ENCODE peak calls at places on chromosomes 6 and 20, in ten cellular contexts. One of them, this sample, is unnamed.

GRCh38 chr6:3228791-3229565 is 1.5 kb upstream of the TUBB2B start:
- DNase-seq in PC-3: no peak
- DNase-seq in mesendoderm: peak; percentile 66
- DNase-seq in fibroblast of lung: peak; percentile 43
- DNase-seq in mammary epithelial cell: no peak
- DNase-seq in IMR-90: no peak
- DNase-seq in GM23248: no peak
- DNase-seq in HCT116: no peak
- DNase-seq in MM.1S: no peak
- DNase-seq in endodermal cell: peak; percentile 83
- DNase-seq in this sample: no peak

GRCh38 chr6:132333639-132334516 is 67.4 kb downstream of the MOXD1 start:
- DNase-seq in PC-3: peak; percentile 88
- DNase-seq in mesendoderm: peak; percentile 94
- DNase-seq in fibroblast of lung: peak; percentile 94
- DNase-seq in mammary epithelial cell: peak; percentile 87
- DNase-seq in IMR-90: peak; percentile 93
- DNase-seq in GM23248: peak; percentile 88
- DNase-seq in HCT116: peak; percentile 68
- DNase-seq in MM.1S: no peak
- DNase-seq in endodermal cell: peak; percentile 61
- DNase-seq in this sample: no peak

GRCh38 chr6:36028088-36028886 is 679 bp downstream of the MAPK14 start:
- DNase-seq in PC-3: peak; percentile 26
- DNase-seq in mesendoderm: peak; percentile 46
- DNase-seq in fibroblast of lung: peak; percentile 23
- DNase-seq in mammary epithelial cell: peak; percentile 27
- DNase-seq in IMR-90: peak; percentile 12
- DNase-seq in GM23248: peak; percentile 60
- DNase-seq in HCT116: no peak
- DNase-seq in MM.1S: peak; percentile 29
- DNase-seq in endodermal cell: peak; percentile 74
- DNase-seq in this sample: peak; percentile 73

GRCh38 chr6:18122128-18123093 is at the start of gene NHLRC1:
- DNase-seq in PC-3: peak; percentile 93
- DNase-seq in mesendoderm: peak; percentile 90
- DNase-seq in fibroblast of lung: peak; percentile 84
- DNase-seq in mammary epithelial cell: peak; percentile 84
- DNase-seq in IMR-90: peak; percentile 82
- DNase-seq in GM23248: peak; percentile 97
- DNase-seq in HCT116: no peak
- DNase-seq in MM.1S: no peak
- DNase-seq in endodermal cell: peak; percentile 94
- DNase-seq in this sample: no peak

GRCh38 chr6:170066679-170067078 is 224.2 kb downstream of the DLL1 start:
- DNase-seq in PC-3: no peak
- DNase-seq in mesendoderm: no peak
- DNase-seq in fibroblast of lung: no peak
- DNase-seq in mammary epithelial cell: no peak
- DNase-seq in IMR-90: no peak
- DNase-seq in GM23248: no peak
- DNase-seq in HCT116: no peak
- DNase-seq in MM.1S: no peak
- DNase-seq in endodermal cell: peak; percentile 2
- DNase-seq in this sample: no peak

GRCh38 chr6:42110683-42111082 is 31.7 kb downstream of the C6orf132 start:
- DNase-seq in PC-3: peak; percentile 46
- DNase-seq in mesendoderm: no peak
- DNase-seq in fibroblast of lung: no peak
- DNase-seq in mammary epithelial cell: no peak
- DNase-seq in IMR-90: no peak
- DNase-seq in GM23248: no peak
- DNase-seq in HCT116: no peak
- DNase-seq in MM.1S: no peak
- DNase-seq in endodermal cell: no peak
- DNase-seq in this sample: no peak

GRCh38 chr20:17014217-17014616 is 212.6 kb upstream of the PCSK2 start:
- DNase-seq in PC-3: no peak
- DNase-seq in mesendoderm: no peak
- DNase-seq in fibroblast of lung: no peak
- DNase-seq in mammary epithelial cell: no peak
- DNase-seq in IMR-90: no peak
- DNase-seq in GM23248: no peak
- DNase-seq in HCT116: no peak
- DNase-seq in MM.1S: no peak
- DNase-seq in endodermal cell: no peak
- DNase-seq in this sample: no peak

GRCh38 chr6:108117427-108118358 is 43.2 kb upstream of the OSTM1 start:
- DNase-seq in PC-3: no peak
- DNase-seq in mesendoderm: peak; percentile 72
- DNase-seq in fibroblast of lung: peak; percentile 28
- DNase-seq in mammary epithelial cell: peak; percentile 25
- DNase-seq in IMR-90: peak; percentile 21
- DNase-seq in GM23248: peak; percentile 41
- DNase-seq in HCT116: no peak
- DNase-seq in MM.1S: peak; percentile 65
- DNase-seq in endodermal cell: peak; percentile 81
- DNase-seq in this sample: peak; percentile 61

GRCh38 chr6:11278207-11278559 is 45.7 kb upstream of the NEDD9 start:
- DNase-seq in PC-3: no peak
- DNase-seq in mesendoderm: no peak
- DNase-seq in fibroblast of lung: no peak
- DNase-seq in mammary epithelial cell: no peak
- DNase-seq in IMR-90: no peak
- DNase-seq in GM23248: no peak
- DNase-seq in HCT116: no peak
- DNase-seq in MM.1S: no peak
- DNase-seq in endodermal cell: no peak
- DNase-seq in this sample: no peak

GRCh38 chr6:108622601-108623335 is 62.1 kb downstream of the FOXO3 start:
- DNase-seq in PC-3: no peak
- DNase-seq in mesendoderm: no peak
- DNase-seq in fibroblast of lung: peak; percentile 96
- DNase-seq in mammary epithelial cell: peak; percentile 37
- DNase-seq in IMR-90: peak; percentile 98
- DNase-seq in GM23248: peak; percentile 98
- DNase-seq in HCT116: no peak
- DNase-seq in MM.1S: no peak
- DNase-seq in endodermal cell: no peak
- DNase-seq in this sample: no peak

GRCh38 chr20:13784271-13784892 is 337 bp downstream of the ESF1 start:
- DNase-seq in PC-3: no peak
- DNase-seq in mesendoderm: no peak
- DNase-seq in fibroblast of lung: no peak
- DNase-seq in mammary epithelial cell: no peak
- DNase-seq in IMR-90: no peak
- DNase-seq in GM23248: peak; percentile 25
- DNase-seq in HCT116: no peak
- DNase-seq in MM.1S: no peak
- DNase-seq in endodermal cell: no peak
- DNase-seq in this sample: peak; percentile 51
- H3K9ac ChIP-seq in PC-3: peak overlapping the region; percentile 95
- H3K9ac ChIP-seq in mesendoderm: peak overlapping the region; percentile 94
- H3K9ac ChIP-seq in fibroblast of lung: peak overlapping the region; percentile 95
- H3K9ac ChIP-seq in mammary epithelial cell: peak overlapping the region; percentile 91
- H3K9ac ChIP-seq in IMR-90: peak overlapping the region; percentile 87
- H3K9ac ChIP-seq in GM23248: peak overlapping the region; percentile 96
- H3K9ac ChIP-seq in HCT116: peak overlapping the region; percentile 86
- H3K9ac ChIP-seq in MM.1S: peak overlapping the region; percentile 89
- H3K9ac ChIP-seq in endodermal cell: peak overlapping the region; percentile 79
- H3K9ac ChIP-seq in this sample: peak overlapping the region; percentile 95

GRCh38 chr20:10656270-10656669 is 17.5 kb downstream of the JAG1 start:
- DNase-seq in PC-3: no peak
- DNase-seq in mesendoderm: no peak
- DNase-seq in fibroblast of lung: no peak
- DNase-seq in mammary epithelial cell: no peak
- DNase-seq in IMR-90: no peak
- DNase-seq in GM23248: no peak
- DNase-seq in HCT116: no peak
- DNase-seq in MM.1S: no peak
- DNase-seq in endodermal cell: no peak
- DNase-seq in this sample: no peak

GRCh38 chr20:10653593-10654288 is 20.1 kb downstream of the JAG1 start:
- DNase-seq in PC-3: no peak
- DNase-seq in mesendoderm: no peak
- DNase-seq in fibroblast of lung: peak; percentile 97
- DNase-seq in mammary epithelial cell: no peak
- DNase-seq in IMR-90: peak; percentile 94
- DNase-seq in GM23248: peak; percentile 72
- DNase-seq in HCT116: no peak
- DNase-seq in MM.1S: no peak
- DNase-seq in endodermal cell: no peak
- DNase-seq in this sample: no peak

GRCh38 chr20:10658051-10658823 is 15.6 kb downstream of the JAG1 start:
- DNase-seq in PC-3: no peak
- DNase-seq in mesendoderm: no peak
- DNase-seq in fibroblast of lung: no peak
- DNase-seq in mammary epithelial cell: no peak
- DNase-seq in IMR-90: no peak
- DNase-seq in GM23248: peak; percentile 59
- DNase-seq in HCT116: no peak
- DNase-seq in MM.1S: no peak
- DNase-seq in endodermal cell: no peak
- DNase-seq in this sample: no peak

GRCh38 chr20:10654630-10655029 is 19.2 kb downstream of the JAG1 start:
- DNase-seq in PC-3: no peak
- DNase-seq in mesendoderm: peak; percentile 65
- DNase-seq in fibroblast of lung: no peak
- DNase-seq in mammary epithelial cell: peak; percentile 94
- DNase-seq in IMR-90: no peak
- DNase-seq in GM23248: no peak
- DNase-seq in HCT116: no peak
- DNase-seq in MM.1S: no peak
- DNase-seq in endodermal cell: peak; percentile 84
- DNase-seq in this sample: no peak

DNA sequence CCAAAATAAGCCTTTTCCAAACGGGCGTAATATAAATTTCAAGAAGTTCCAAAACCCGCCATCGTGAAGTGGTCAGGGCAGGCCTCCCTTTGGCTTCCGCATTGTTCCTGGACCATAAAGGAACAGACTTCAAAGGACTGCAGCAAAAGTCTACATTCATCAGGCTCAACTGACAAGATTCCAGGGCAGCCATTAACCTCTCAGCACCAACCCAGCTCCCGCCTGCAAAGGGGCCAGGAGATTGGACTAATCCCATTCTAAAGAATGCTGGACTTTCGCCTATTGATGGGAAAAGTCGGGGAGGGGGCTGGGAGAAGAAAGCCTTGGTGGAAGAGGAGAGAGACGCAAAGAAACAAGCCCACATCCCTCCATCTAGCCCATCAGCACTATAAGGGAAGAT is 18.1 kb downstream of the JAG1 start:
- DNase-seq in PC-3: no peak
- DNase-seq in mesendoderm: no peak
- DNase-seq in fibroblast of lung: no peak
- DNase-seq in mammary epithelial cell: no peak
- DNase-seq in IMR-90: no peak
- DNase-seq in GM23248: no peak
- DNase-seq in HCT116: no peak
- DNase-seq in MM.1S: no peak
- DNase-seq in endodermal cell: no peak
- DNase-seq in this sample: no peak
- H3K9ac ChIP-seq in PC-3: no peak overlapping the region
- H3K9ac ChIP-seq in mesendoderm: no peak overlapping the region
- H3K9ac ChIP-seq in fibroblast of lung: no peak overlapping the region
- H3K9ac ChIP-seq in mammary epithelial cell: no peak overlapping the region
- H3K9ac ChIP-seq in IMR-90: no peak overlapping the region
- H3K9ac ChIP-seq in GM23248: no peak overlapping the region
- H3K9ac ChIP-seq in HCT116: no peak overlapping the region
- H3K9ac ChIP-seq in MM.1S: no peak overlapping the region
- H3K9ac ChIP-seq in endodermal cell: no peak overlapping the region
- H3K9ac ChIP-seq in this sample: no peak overlapping the region

DNA sequence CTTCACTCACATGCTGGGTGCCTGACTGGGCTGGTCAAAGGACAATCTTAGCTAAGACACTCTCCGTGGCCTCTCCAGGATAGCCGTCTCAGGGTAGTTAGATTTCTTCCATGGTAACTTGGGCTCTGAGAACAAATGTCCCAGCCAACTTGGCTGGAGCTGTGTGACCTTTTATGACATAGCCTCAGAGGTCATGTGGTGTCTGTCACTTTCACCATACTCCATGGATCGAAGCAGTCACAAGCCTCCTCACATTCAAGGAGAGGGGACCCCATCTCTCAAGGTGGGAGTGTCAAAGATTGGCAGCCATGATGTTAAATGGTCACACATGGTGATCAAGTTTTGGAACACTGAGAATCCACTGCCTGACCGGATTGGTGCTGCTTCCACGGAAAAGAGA is 190.9 kb upstream of the SUPT3H start:
- DNase-seq in PC-3: no peak
- DNase-seq in mesendoderm: no peak
- DNase-seq in fibroblast of lung: no peak
- DNase-seq in mammary epithelial cell: no peak
- DNase-seq in IMR-90: no peak
- DNase-seq in GM23248: no peak
- DNase-seq in HCT116: no peak
- DNase-seq in MM.1S: no peak
- DNase-seq in endodermal cell: no peak
- DNase-seq in this sample: no peak
- H3K9ac ChIP-seq in PC-3: no peak overlapping the region
- H3K9ac ChIP-seq in mesendoderm: no peak overlapping the region
- H3K9ac ChIP-seq in fibroblast of lung: no peak overlapping the region
- H3K9ac ChIP-seq in mammary epithelial cell: no peak overlapping the region
- H3K9ac ChIP-seq in IMR-90: no peak overlapping the region
- H3K9ac ChIP-seq in GM23248: no peak overlapping the region
- H3K9ac ChIP-seq in HCT116: no peak overlapping the region
- H3K9ac ChIP-seq in MM.1S: no peak overlapping the region
- H3K9ac ChIP-seq in endodermal cell: no peak overlapping the region
- H3K9ac ChIP-seq in this sample: no peak overlapping the region

GRCh38 chr6:136893187-136893586 is 28.9 kb upstream of the SLC35D3 start:
- DNase-seq in PC-3: no peak
- DNase-seq in mesendoderm: no peak
- DNase-seq in fibroblast of lung: no peak
- DNase-seq in mammary epithelial cell: no peak
- DNase-seq in IMR-90: no peak
- DNase-seq in GM23248: no peak
- DNase-seq in HCT116: no peak
- DNase-seq in MM.1S: no peak
- DNase-seq in endodermal cell: no peak
- DNase-seq in this sample: no peak

GRCh38 chr6:136901212-136901784 is 20.8 kb upstream of the SLC35D3 start:
- DNase-seq in PC-3: no peak
- DNase-seq in mesendoderm: no peak
- DNase-seq in fibroblast of lung: no peak
- DNase-seq in mammary epithelial cell: no peak
- DNase-seq in IMR-90: no peak
- DNase-seq in GM23248: no peak
- DNase-seq in HCT116: no peak
- DNase-seq in MM.1S: no peak
- DNase-seq in endodermal cell: no peak
- DNase-seq in this sample: no peak

DNA sequence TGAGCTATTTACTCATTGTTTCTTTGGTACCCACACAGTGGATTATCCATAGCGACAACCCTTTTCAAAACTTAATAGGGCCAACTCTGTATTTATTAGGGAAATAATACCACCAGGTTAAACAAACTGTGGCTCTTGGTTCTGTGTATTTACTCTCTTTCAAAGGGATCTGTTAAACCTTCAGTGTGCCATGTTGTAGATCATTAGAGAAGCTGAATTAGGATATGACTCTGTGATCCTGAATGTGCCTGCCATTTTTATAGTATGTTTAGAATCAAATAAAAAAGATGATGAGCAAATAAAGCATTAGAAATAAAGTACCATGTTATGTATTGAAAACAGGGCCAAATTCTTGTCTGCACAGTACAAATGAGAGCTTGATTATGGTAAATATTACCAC is 25.0 kb upstream of the SLC35D3 start:
- DNase-seq in PC-3: no peak
- DNase-seq in mesendoderm: no peak
- DNase-seq in fibroblast of lung: no peak
- DNase-seq in mammary epithelial cell: no peak
- DNase-seq in IMR-90: no peak
- DNase-seq in GM23248: no peak
- DNase-seq in HCT116: no peak
- DNase-seq in MM.1S: no peak
- DNase-seq in endodermal cell: no peak
- DNase-seq in this sample: no peak
- H3K9ac ChIP-seq in PC-3: no peak overlapping the region
- H3K9ac ChIP-seq in mesendoderm: no peak overlapping the region
- H3K9ac ChIP-seq in fibroblast of lung: no peak overlapping the region
- H3K9ac ChIP-seq in mammary epithelial cell: no peak overlapping the region
- H3K9ac ChIP-seq in IMR-90: no peak overlapping the region
- H3K9ac ChIP-seq in GM23248: no peak overlapping the region
- H3K9ac ChIP-seq in HCT116: no peak overlapping the region
- H3K9ac ChIP-seq in MM.1S: no peak overlapping the region
- H3K9ac ChIP-seq in endodermal cell: no peak overlapping the region
- H3K9ac ChIP-seq in this sample: no peak overlapping the region

This sample was measured in Karpas-422.